ENCODE peak calls at places on chromosomes 11 and 22, in nine cellular contexts. One of them, this sample, is unnamed.

GRCh38 chr11:31323145-31323544 is 46.4 kb downstream of the DCDC1 start:
- DNase-seq in neural progenitor cell: no peak
- DNase-seq in heart right ventricle: no peak
- DNase-seq in tibial nerve: no peak
- DNase-seq in progenitor cell of endocrine pancreas: no peak
- DNase-seq in CD4-positive, alpha-beta T cell: no peak
- DNase-seq in OCI-LY7: no peak
- DNase-seq in AG10803: no peak
- DNase-seq in coronary artery: no peak
- DNase-seq in this sample: no peak

GRCh38 chr11:19864141-19865120 is 151.8 kb downstream of the NAV2 start:
- DNase-seq in neural progenitor cell: peak
- DNase-seq in progenitor cell of endocrine pancreas: no peak
- DNase-seq in heart right ventricle: no peak
- DNase-seq in CD4-positive, alpha-beta T cell: no peak
- DNase-seq in tibial nerve: no peak
- DNase-seq in coronary artery: no peak
- DNase-seq in OCI-LY7: no peak
- DNase-seq in AG10803: peak
- DNase-seq in this sample: no peak

GRCh38 chr11:58832246-58832645 is 12.3 kb downstream of the GLYATL2 start:
- DNase-seq in progenitor cell of endocrine pancreas: no peak
- DNase-seq in CD4-positive, alpha-beta T cell: no peak
- DNase-seq in neural progenitor cell: no peak
- DNase-seq in AG10803: no peak
- DNase-seq in tibial nerve: no peak
- DNase-seq in OCI-LY7: no peak
- DNase-seq in coronary artery: no peak
- DNase-seq in heart right ventricle: no peak
- DNase-seq in this sample: peak

GRCh38 chr11:68041617-68042218 is 2.9 kb downstream of the TCIRG1 start:
- DNase-seq in coronary artery: no peak
- DNase-seq in AG10803: no peak
- DNase-seq in progenitor cell of endocrine pancreas: no peak
- DNase-seq in CD4-positive, alpha-beta T cell: no peak
- DNase-seq in neural progenitor cell: no peak
- DNase-seq in OCI-LY7: no peak
- DNase-seq in tibial nerve: no peak
- DNase-seq in heart right ventricle: no peak
- DNase-seq in this sample: no peak

GRCh38 chr11:829946-830294 is 2.2 kb downstream of the CRACR2B start:
- DNase-seq in coronary artery: no peak
- DNase-seq in heart right ventricle: no peak
- DNase-seq in AG10803: no peak
- DNase-seq in CD4-positive, alpha-beta T cell: no peak
- DNase-seq in progenitor cell of endocrine pancreas: no peak
- DNase-seq in neural progenitor cell: no peak
- DNase-seq in tibial nerve: no peak
- DNase-seq in OCI-LY7: no peak
- DNase-seq in this sample: no peak

GRCh38 chr11:64492561-64492960 is 98.5 kb upstream of the SLC22A12 start:
- DNase-seq in coronary artery: no peak
- DNase-seq in heart right ventricle: no peak
- DNase-seq in progenitor cell of endocrine pancreas: no peak
- DNase-seq in AG10803: no peak
- DNase-seq in tibial nerve: no peak
- DNase-seq in neural progenitor cell: no peak
- DNase-seq in OCI-LY7: no peak
- DNase-seq in CD4-positive, alpha-beta T cell: no peak
- DNase-seq in this sample: no peak

GRCh38 chr22:23088199-23088604 is 17.9 kb downstream of the GNAZ start:
- DNase-seq in neural progenitor cell: no peak
- DNase-seq in coronary artery: no peak
- DNase-seq in progenitor cell of endocrine pancreas: no peak
- DNase-seq in CD4-positive, alpha-beta T cell: no peak
- DNase-seq in OCI-LY7: no peak
- DNase-seq in AG10803: no peak
- DNase-seq in heart right ventricle: no peak
- DNase-seq in tibial nerve: no peak
- DNase-seq in this sample: no peak

GRCh38 chr11:37830532-37830931 is 1232.5 kb upstream of the RAG2 start:
- DNase-seq in AG10803: no peak
- DNase-seq in tibial nerve: no peak
- DNase-seq in CD4-positive, alpha-beta T cell: no peak
- DNase-seq in heart right ventricle: no peak
- DNase-seq in OCI-LY7: no peak
- DNase-seq in progenitor cell of endocrine pancreas: no peak
- DNase-seq in coronary artery: no peak
- DNase-seq in neural progenitor cell: no peak
- DNase-seq in this sample: no peak

GRCh38 chr11:110160016-110160415 is 66.8 kb downstream of the ZC3H12C start:
- DNase-seq in progenitor cell of endocrine pancreas: no peak
- DNase-seq in AG10803: no peak
- DNase-seq in neural progenitor cell: no peak
- DNase-seq in OCI-LY7: no peak
- DNase-seq in CD4-positive, alpha-beta T cell: no peak
- DNase-seq in heart right ventricle: no peak
- DNase-seq in coronary artery: no peak
- DNase-seq in tibial nerve: no peak
- DNase-seq in this sample: peak

GRCh38 chr11:14290422-14290821 is 68.6 kb downstream of the RRAS2 start:
- DNase-seq in coronary artery: no peak
- DNase-seq in OCI-LY7: no peak
- DNase-seq in progenitor cell of endocrine pancreas: no peak
- DNase-seq in AG10803: no peak
- DNase-seq in heart right ventricle: no peak
- DNase-seq in tibial nerve: no peak
- DNase-seq in CD4-positive, alpha-beta T cell: no peak
- DNase-seq in neural progenitor cell: peak
- DNase-seq in this sample: no peak

GRCh38 chr11:5280582-5281102 is 10.9 kb upstream of the HBE1 start:
- DNase-seq in heart right ventricle: peak
- DNase-seq in CD4-positive, alpha-beta T cell: no peak
- DNase-seq in progenitor cell of endocrine pancreas: no peak
- DNase-seq in AG10803: peak
- DNase-seq in tibial nerve: no peak
- DNase-seq in OCI-LY7: peak
- DNase-seq in coronary artery: no peak
- DNase-seq in neural progenitor cell: peak
- DNase-seq in this sample: peak

GRCh38 chr22:24325105-24325757 is 54.6 kb downstream of the SPECC1L start:
- DNase-seq in progenitor cell of endocrine pancreas: no peak
- DNase-seq in OCI-LY7: peak
- DNase-seq in tibial nerve: no peak
- DNase-seq in AG10803: peak
- DNase-seq in CD4-positive, alpha-beta T cell: no peak
- DNase-seq in neural progenitor cell: peak
- DNase-seq in coronary artery: no peak
- DNase-seq in heart right ventricle: no peak
- DNase-seq in this sample: peak

GRCh38 chr11:92978226-92979111 is 9.0 kb downstream of the MTNR1B start:
- DNase-seq in neural progenitor cell: no peak
- DNase-seq in tibial nerve: no peak
- DNase-seq in heart right ventricle: peak
- DNase-seq in progenitor cell of endocrine pancreas: no peak
- DNase-seq in AG10803: peak
- DNase-seq in coronary artery: no peak
- DNase-seq in OCI-LY7: no peak
- DNase-seq in CD4-positive, alpha-beta T cell: no peak
- DNase-seq in this sample: peak

GRCh38 chr22:50620861-50621490 is 7.0 kb downstream of the ARSA start:
- DNase-seq in progenitor cell of endocrine pancreas: no peak
- DNase-seq in OCI-LY7: peak
- DNase-seq in neural progenitor cell: no peak
- DNase-seq in CD4-positive, alpha-beta T cell: peak
- DNase-seq in tibial nerve: no peak
- DNase-seq in heart right ventricle: peak
- DNase-seq in AG10803: no peak
- DNase-seq in coronary artery: no peak
- DNase-seq in this sample: peak
- TF ChIP-seq CTCF in progenitor cell of endocrine pancreas: no peak
- TF ChIP-seq CTCF in OCI-LY7: no peak
- TF ChIP-seq CTCF in neural progenitor cell: no peak
- TF ChIP-seq CTCF in CD4-positive, alpha-beta T cell: no peak
- TF ChIP-seq CTCF in tibial nerve: no peak
- TF ChIP-seq CTCF in heart right ventricle: no peak
- TF ChIP-seq CTCF in AG10803: no peak
- TF ChIP-seq CTCF in coronary artery: no peak
- TF ChIP-seq CTCF in this sample: no peak

GRCh38 chr11:57638811-57639320 is 10.8 kb downstream of the YPEL4 start:
- DNase-seq in neural progenitor cell: peak
- DNase-seq in coronary artery: no peak
- DNase-seq in OCI-LY7: no peak
- DNase-seq in tibial nerve: no peak
- DNase-seq in progenitor cell of endocrine pancreas: no peak
- DNase-seq in AG10803: no peak
- DNase-seq in heart right ventricle: no peak
- DNase-seq in CD4-positive, alpha-beta T cell: no peak
- DNase-seq in this sample: no peak
- TF ChIP-seq CTCF in neural progenitor cell: no peak
- TF ChIP-seq CTCF in coronary artery: no peak
- TF ChIP-seq CTCF in OCI-LY7: peak
- TF ChIP-seq CTCF in tibial nerve: no peak
- TF ChIP-seq CTCF in progenitor cell of endocrine pancreas: no peak
- TF ChIP-seq CTCF in AG10803: no peak
- TF ChIP-seq CTCF in heart right ventricle: no peak
- TF ChIP-seq CTCF in CD4-positive, alpha-beta T cell: no peak
- TF ChIP-seq CTCF in this sample: no peak

GRCh38 chr22:46998346-46998745 is 235.9 kb downstream of the TBC1D22A start:
- DNase-seq in AG10803: no peak
- DNase-seq in heart right ventricle: no peak
- DNase-seq in neural progenitor cell: no peak
- DNase-seq in OCI-LY7: no peak
- DNase-seq in tibial nerve: no peak
- DNase-seq in progenitor cell of endocrine pancreas: no peak
- DNase-seq in CD4-positive, alpha-beta T cell: no peak
- DNase-seq in coronary artery: no peak
- DNase-seq in this sample: no peak

GRCh38 chr22:46997311-46997970 is 235.0 kb downstream of the TBC1D22A start:
- DNase-seq in AG10803: no peak
- DNase-seq in tibial nerve: no peak
- DNase-seq in OCI-LY7: no peak
- DNase-seq in coronary artery: no peak
- DNase-seq in neural progenitor cell: no peak
- DNase-seq in CD4-positive, alpha-beta T cell: no peak
- DNase-seq in progenitor cell of endocrine pancreas: no peak
- DNase-seq in heart right ventricle: no peak
- DNase-seq in this sample: no peak

GRCh38 chr22:46995501-46996360 is 233.3 kb downstream of the TBC1D22A start:
- DNase-seq in heart right ventricle: no peak
- DNase-seq in CD4-positive, alpha-beta T cell: no peak
- DNase-seq in progenitor cell of endocrine pancreas: no peak
- DNase-seq in coronary artery: no peak
- DNase-seq in neural progenitor cell: no peak
- DNase-seq in AG10803: no peak
- DNase-seq in tibial nerve: no peak
- DNase-seq in OCI-LY7: no peak
- DNase-seq in this sample: no peak

GRCh38 chr22:46994983-46995382 is 232.5 kb downstream of the TBC1D22A start:
- DNase-seq in progenitor cell of endocrine pancreas: no peak
- DNase-seq in OCI-LY7: no peak
- DNase-seq in neural progenitor cell: no peak
- DNase-seq in coronary artery: no peak
- DNase-seq in heart right ventricle: no peak
- DNase-seq in CD4-positive, alpha-beta T cell: no peak
- DNase-seq in AG10803: no peak
- DNase-seq in tibial nerve: no peak
- DNase-seq in this sample: no peak

GRCh38 chr22:46996595-46997310 is 234.3 kb downstream of the TBC1D22A start:
- DNase-seq in OCI-LY7: no peak
- DNase-seq in AG10803: no peak
- DNase-seq in progenitor cell of endocrine pancreas: no peak
- DNase-seq in heart right ventricle: no peak
- DNase-seq in coronary artery: no peak
- DNase-seq in CD4-positive, alpha-beta T cell: no peak
- DNase-seq in tibial nerve: no peak
- DNase-seq in neural progenitor cell: no peak
- DNase-seq in this sample: no peak
- TF ChIP-seq CTCF in OCI-LY7: peak
- TF ChIP-seq CTCF in AG10803: peak
- TF ChIP-seq CTCF in progenitor cell of endocrine pancreas: no peak
- TF ChIP-seq CTCF in heart right ventricle: peak
- TF ChIP-seq CTCF in coronary artery: no peak
- TF ChIP-seq CTCF in CD4-positive, alpha-beta T cell: no peak
- TF ChIP-seq CTCF in tibial nerve: no peak
- TF ChIP-seq CTCF in neural progenitor cell: peak
- TF ChIP-seq CTCF in this sample: no peak

GRCh38 chr22:28599693-28600092 is 79.9 kb downstream of the TTC28 start:
- DNase-seq in neural progenitor cell: no peak
- DNase-seq in heart right ventricle: no peak
- DNase-seq in AG10803: no peak
- DNase-seq in OCI-LY7: no peak
- DNase-seq in CD4-positive, alpha-beta T cell: no peak
- DNase-seq in coronary artery: no peak
- DNase-seq in progenitor cell of endocrine pancreas: no peak
- DNase-seq in tibial nerve: no peak
- DNase-seq in this sample: no peak

GRCh38 chr22:28597665-28598064 is 82.0 kb downstream of the TTC28 start:
- DNase-seq in heart right ventricle: no peak
- DNase-seq in OCI-LY7: no peak
- DNase-seq in progenitor cell of endocrine pancreas: no peak
- DNase-seq in CD4-positive, alpha-beta T cell: no peak
- DNase-seq in tibial nerve: no peak
- DNase-seq in neural progenitor cell: no peak
- DNase-seq in AG10803: no peak
- DNase-seq in coronary artery: no peak
- DNase-seq in this sample: no peak

GRCh38 chr22:28601915-28602314 is 77.7 kb downstream of the TTC28 start:
- DNase-seq in progenitor cell of endocrine pancreas: no peak
- DNase-seq in coronary artery: no peak
- DNase-seq in neural progenitor cell: no peak
- DNase-seq in OCI-LY7: no peak
- DNase-seq in heart right ventricle: no peak
- DNase-seq in AG10803: no peak
- DNase-seq in CD4-positive, alpha-beta T cell: no peak
- DNase-seq in tibial nerve: no peak
- DNase-seq in this sample: no peak

GRCh38 chr22:28604961-28605360 is 74.7 kb downstream of the TTC28 start:
- DNase-seq in tibial nerve: no peak
- DNase-seq in progenitor cell of endocrine pancreas: no peak
- DNase-seq in coronary artery: no peak
- DNase-seq in CD4-positive, alpha-beta T cell: no peak
- DNase-seq in neural progenitor cell: no peak
- DNase-seq in OCI-LY7: no peak
- DNase-seq in AG10803: peak
- DNase-seq in heart right ventricle: no peak
- DNase-seq in this sample: peak

DNA sequence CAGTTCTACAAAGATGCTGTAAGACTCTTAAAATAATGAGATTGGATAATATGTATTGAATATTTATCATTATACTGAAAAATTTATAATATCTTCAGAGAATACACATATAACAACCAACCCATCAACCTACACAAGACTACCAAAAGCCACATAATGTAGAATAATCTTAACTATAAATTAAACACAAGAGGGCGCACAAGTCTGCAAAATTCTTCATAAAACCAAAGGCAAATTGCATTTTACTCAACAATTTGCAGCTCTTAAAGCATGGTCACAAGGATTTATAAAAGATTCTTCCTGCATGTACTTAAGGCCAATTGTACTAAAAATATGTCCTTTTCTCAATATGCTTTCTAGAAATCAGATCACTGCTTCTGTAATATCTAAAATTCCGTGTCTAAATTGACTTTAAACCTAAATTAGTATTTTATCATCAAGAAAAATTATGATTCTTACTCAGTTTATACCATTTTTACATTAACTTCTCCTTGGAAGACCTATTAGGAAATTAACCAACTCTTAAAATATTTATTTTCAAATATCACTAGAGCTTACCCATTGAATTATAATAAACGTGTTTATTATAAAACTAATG is 79.0 kb downstream of the TTC28 start:
- DNase-seq in OCI-LY7: peak
- DNase-seq in heart right ventricle: no peak
- DNase-seq in neural progenitor cell: peak
- DNase-seq in tibial nerve: no peak
- DNase-seq in coronary artery: no peak
- DNase-seq in progenitor cell of endocrine pancreas: no peak
- DNase-seq in CD4-positive, alpha-beta T cell: no peak
- DNase-seq in AG10803: peak
- DNase-seq in this sample: peak
- TF ChIP-seq CTCF in OCI-LY7: peak
- TF ChIP-seq CTCF in heart right ventricle: peak
- TF ChIP-seq CTCF in neural progenitor cell: peak
- TF ChIP-seq CTCF in tibial nerve: peak
- TF ChIP-seq CTCF in coronary artery: no peak
- TF ChIP-seq CTCF in progenitor cell of endocrine pancreas: peak
- TF ChIP-seq CTCF in CD4-positive, alpha-beta T cell: peak
- TF ChIP-seq CTCF in AG10803: peak
- TF ChIP-seq CTCF in this sample: peak